ENCODE peak calls at places on chromosomes 3 and 15, in nine cellular contexts. F is LoVo; Q is Calu3; A is COR-L47; R is lower lobe of right lung; Z is stimulated activated CD8-positive, alpha-beta memory T cell treated with anti-CD3 and anti-CD28 coated beads, Interleukin-15, amount 100 ng/mL, for 1 hour; M is adrenal gland; S is non-pigmented ciliary epithelial cell; I is NCI-H345. E is an unnamed sample.
A peak's percentile ranks its signal among the peaks of the same experiment; 100 is the strongest.

GRCh38 chr15:73052679-73053397 is 575 bp downstream of the NEO1 start:
- DNase-seq in F (peak; percentile 54), Q (peak; percentile 50), A (peak; percentile 11), R (peak; percentile 49), Z (no peak), M (peak; percentile 37), S (no peak), I (peak; percentile 52), E (peak; percentile 91)

GRCh38 chr3:186461141-186461540 is 83.0 kb downstream of the CRYGS start:
- DNase-seq in F (peak; percentile 24), Q (no peak), A (no peak), R (no peak), Z (no peak), M (no peak), S (peak; percentile 45), I (no peak), E (no peak)

GRCh38 chr3:33287672-33288282 is 10.5 kb downstream of the FBXL2 start:
- DNase-seq in F (no peak), Q (no peak), A (no peak), R (no peak), Z (no peak), M (no peak), S (no peak), I (no peak), E (no peak)

GRCh38 chr3:61560452-61561373 is 658 bp upstream of the PTPRG start:
- DNase-seq in F (peak; percentile 82), Q (peak; percentile 36), A (peak; percentile 58), R (peak; percentile 84), Z (no peak), M (peak; percentile 92), S (no peak), I (peak; percentile 75), E (peak; percentile 77)

GRCh38 chr3:118477768-118478167 is 556.9 kb downstream of the IGSF11 start:
- DNase-seq in F (no peak), Q (no peak), A (no peak), R (no peak), Z (no peak), M (no peak), S (no peak), I (no peak), E (no peak)

GRCh38 chr3:150384517-150385212 is 23.4 kb upstream of the TSC22D2 start:
- DNase-seq in F (no peak), Q (no peak), A (no peak), R (peak; percentile 68), Z (no peak), M (peak; percentile 41), S (no peak), I (no peak), E (no peak)

GRCh38 chr3:54621181-54621580 is 306.7 kb downstream of the LRTM1 start:
- DNase-seq in F (no peak), Q (no peak), A (peak; percentile 30), R (no peak), Z (no peak), M (no peak), S (no peak), I (no peak), E (peak; percentile 62)

GRCh38 chr15:99981839-99982658 is 248.8 kb upstream of the LYSMD4 start:
- DNase-seq in F (no peak), Q (no peak), A (no peak), R (no peak), Z (no peak), M (no peak), S (no peak), I (no peak), E (peak; percentile 84)

GRCh38 chr3:24740367-24740766 is 245.7 kb upstream of the THRB start:
- DNase-seq in F (no peak), Q (no peak), A (no peak), R (no peak), Z (no peak), M (no peak), S (no peak), I (no peak), E (no peak)

GRCh38 chr15:63250312-63250965 is 27.0 kb upstream of the APH1B start:
- DNase-seq in F (no peak), Q (no peak), A (no peak), R (no peak), Z (no peak), M (no peak), S (peak; percentile 94), I (no peak), E (no peak)

GRCh38 chr3:52495777-52496602 is 852 bp downstream of the STAB1 start:
- DNase-seq in F (no peak), Q (no peak), A (no peak), R (no peak), Z (no peak), M (peak; percentile 92), S (no peak), I (no peak), E (no peak)

GRCh38 chr3:99823723-99824711 is 6.4 kb downstream of the CMSS1 start:
- DNase-seq in F (no peak), Q (peak; percentile 20), A (no peak), R (no peak), Z (no peak), M (no peak), S (no peak), I (no peak), E (peak; percentile 33)

GRCh38 chr15:70164910-70165791 is 67.4 kb upstream of the TLE3 start:
- DNase-seq in F (no peak), Q (peak; percentile 69), A (no peak), R (no peak), Z (no peak), M (peak; percentile 20), S (no peak), I (no peak), E (peak; percentile 32)

GRCh38 chr3:128337305-128337704 is 129.4 kb downstream of the DNAJB8 start:
- DNase-seq in F (no peak), Q (no peak), A (no peak), R (peak; percentile 21), Z (no peak), M (no peak), S (no peak), I (no peak), E (no peak)

GRCh38 chr3:133437391-133438093 is 37.7 kb downstream of the BFSP2 start:
- DNase-seq in F (no peak), Q (peak; percentile 21), A (peak; percentile 93), R (no peak), Z (no peak), M (no peak), S (no peak), I (peak; percentile 52), E (peak; percentile 44)

GRCh38 chr3:139689122-139689521 is 11.3 kb upstream of the NMNAT3 start:
- DNase-seq in F (no peak), Q (no peak), A (peak; percentile 17), R (no peak), Z (no peak), M (no peak), S (no peak), I (no peak), E (peak; percentile 83)

GRCh38 chr3:132261501-132261900 is 55.7 kb upstream of the ACP3 start:
- DNase-seq in F (no peak), Q (no peak), A (no peak), R (no peak), Z (no peak), M (no peak), S (no peak), I (no peak), E (no peak)

GRCh38 chr3:151316267-151316991 is at the start of gene GPR87:
- DNase-seq in F (peak; percentile 59), Q (peak; percentile 66), A (no peak), R (no peak), Z (no peak), M (no peak), S (no peak), I (no peak), E (no peak)

GRCh38 chr3:9934235-9934621 is 594 bp downstream of the CRELD1 start:
- DNase-seq in F (no peak), Q (no peak), A (no peak), R (no peak), Z (no peak), M (no peak), S (no peak), I (no peak), E (peak; percentile 60)

GRCh38 chr15:82850242-82850591 is 40.8 kb downstream of the WHAMM start:
- DNase-seq in F (no peak), Q (no peak), A (no peak), R (no peak), Z (no peak), M (peak; percentile 70), S (no peak), I (no peak), E (no peak)

GRCh38 chr15:56047354-56047753 is 53.9 kb upstream of the NEDD4 start:
- DNase-seq in F (no peak), Q (no peak), A (no peak), R (no peak), Z (no peak), M (no peak), S (no peak), I (no peak), E (no peak)

GRCh38 chr3:116000315-116000714 is 377.0 kb downstream of the GAP43 start:
- DNase-seq in F (peak; percentile 8), Q (peak; percentile 56), A (no peak), R (no peak), Z (no peak), M (peak; percentile 21), S (peak; percentile 92), I (no peak), E (no peak)

GRCh38 chr3:13575459-13576061 is 26.6 kb downstream of the FBLN2 start:
- DNase-seq in F (no peak), Q (no peak), A (no peak), R (no peak), Z (no peak), M (no peak), S (no peak), I (no peak), E (no peak)

GRCh38 chr15:42118650-42119531 is 24.5 kb upstream of the PLA2G4D start:
- DNase-seq in F (no peak), Q (no peak), A (peak; percentile 65), R (no peak), Z (no peak), M (no peak), S (no peak), I (peak; percentile 39), E (peak; percentile 56)

GRCh38 chr3:150091626-150092025 is 120.9 kb upstream of the PFN2 start:
- DNase-seq in F (no peak), Q (no peak), A (no peak), R (no peak), Z (no peak), M (no peak), S (no peak), I (no peak), E (no peak)

GRCh38 chr3:105118905-105119304 is 247.8 kb upstream of the ALCAM start:
- DNase-seq in F (peak; percentile 2), Q (peak; percentile 8), A (no peak), R (no peak), Z (no peak), M (no peak), S (no peak), I (no peak), E (no peak)

GRCh38 chr3:169094204-169094603 is 569.3 kb downstream of the MECOM start:
- DNase-seq in F (no peak), Q (no peak), A (no peak), R (no peak), Z (no peak), M (no peak), S (no peak), I (no peak), E (no peak)

GRCh38 chr3:129794319-129795201 is 99.0 kb downstream of the TMCC1 start:
- DNase-seq in F (peak; percentile 95), Q (peak; percentile 95), A (peak; percentile 92), R (peak; percentile 84), Z (no peak), M (no peak), S (no peak), I (peak; percentile 67), E (peak; percentile 83)

E was measured in NCI-H1417.